ENCODE peak calls at places on chromosomes 2 and 18, in six cellular contexts. C is ACHN; Y is testis; T is activated CD4-positive, alpha-beta T cell treated with anti-CD3 and anti-CD28 coated beads, Interleukin-2, amount 50 U/mL, for 24 hours; E is omental fat pad; I is A172. X is an unnamed sample.
A peak's percentile ranks its signal among the peaks of the same experiment; 100 is the strongest.

GRCh38 chr18:48918156-48918555 is 32.6 kb downstream of the SMAD7 start:
- DNase-seq in T (no peak), I (no peak), Y (no peak), E (no peak), C (no peak), X (no peak)

GRCh38 chr18:21146016-21146415 is 34.4 kb upstream of the ROCK1 start:
- DNase-seq in T (no peak), E (no peak), C (no peak), Y (no peak), I (no peak), X (no peak)

GRCh38 chr18:80105369-80106167 is 3.5 kb upstream of the ADNP2 start:
- DNase-seq in C (no peak), I (no peak), E (no peak), Y (no peak), T (no peak), X (no peak)

GRCh38 chr2:239184968-239185903 is 215.6 kb downstream of the HDAC4 start:
- DNase-seq in E (peak; percentile 14), C (no peak), T (no peak), I (no peak), Y (no peak), X (no peak)

GRCh38 chr2:111666160-111666559 is 217.8 kb downstream of the ANAPC1 start:
- DNase-seq in Y (no peak), T (no peak), C (no peak), I (no peak), E (no peak), X (no peak)

GRCh38 chr18:50218432-50219197 is 23.7 kb upstream of the MYO5B start:
- DNase-seq in Y (peak; percentile 40), E (no peak), T (no peak), I (no peak), C (peak; percentile 49), X (peak; percentile 35)

GRCh38 chr18:32083781-32084180 is 7.9 kb upstream of the RNF138 start:
- DNase-seq in E (no peak), T (no peak), I (no peak), C (no peak), Y (no peak), X (no peak)

GRCh38 chr18:11570770-11571169 is 38.6 kb upstream of the SLC35G4 start:
- DNase-seq in Y (no peak), C (peak; percentile 5), E (no peak), I (peak; percentile 31), T (no peak), X (peak; percentile 2)

GRCh38 chr2:120976501-120977307 is 241.0 kb downstream of the GLI2 start:
- DNase-seq in C (no peak), T (no peak), Y (no peak), E (no peak), I (no peak), X (no peak)

GRCh38 chr2:100422320-100422719 is 4.9 kb upstream of the CHST10 start:
- DNase-seq in T (no peak), Y (peak; percentile 61), E (no peak), I (peak; percentile 37), C (peak; percentile 65), X (peak; percentile 41)

GRCh38 chr18:55400590-55401274 is 187.3 kb downstream of the TCF4 start:
- DNase-seq in C (no peak), I (peak; percentile 8), Y (no peak), T (no peak), E (no peak), X (no peak)

GRCh38 chr2:105744909-105745853 is at the start of gene NCK2:
- DNase-seq in E (no peak), C (peak; percentile 27), T (no peak), I (no peak), Y (no peak), X (no peak)

GRCh38 chr2:158191076-158191566 is 89.4 kb downstream of the UPP2 start:
- DNase-seq in T (no peak), Y (no peak), C (peak; percentile 30), E (no peak), I (no peak), X (no peak)

GRCh38 chr18:21851327-21851961 is 110.9 kb downstream of the MIB1 start:
- DNase-seq in E (no peak), I (no peak), T (no peak), C (no peak), Y (no peak), X (peak; percentile 13)

GRCh38 chr2:10344105-10345066 is 41.7 kb downstream of the HPCAL1 start:
- DNase-seq in Y (no peak), C (no peak), E (no peak), T (no peak), I (no peak), X (no peak)

GRCh38 chr2:26636935-26637334 is 4.2 kb downstream of the CIB4 start:
- DNase-seq in C (no peak), Y (no peak), T (no peak), E (no peak), I (no peak), X (no peak)

GRCh38 chr18:47204908-47205522 is 28.9 kb upstream of the IER3IP1 start:
- DNase-seq in T (no peak), C (peak; percentile 45), E (no peak), I (peak; percentile 22), Y (peak; percentile 48), X (peak; percentile 49)

X was measured in NCI-H460.